ENCODE peak calls at places on chromosomes 16 and 17, in seven cellular contexts. D is prostate gland, B is HCT116, S is suprapubic skin, W is spleen, N is breast epithelium, X is transverse colon. O is an unnamed sample.

GRCh38 chr17:40486513-40487370 is 14.7 kb downstream of the TNS4 start:
- DNase-seq in N (no peak), D (no peak), B (peak; percentile 37), S (no peak), W (no peak), X (no peak), O (no peak)

GRCh38 chr16:83403751-83404150 is 404.0 kb upstream of the HSBP1 start:
- DNase-seq in D (no peak), S (no peak), B (no peak), X (no peak), N (no peak), W (no peak), O (no peak)

GRCh38 chr16:89026121-89026612 is 49.2 kb upstream of the CBFA2T3 start:
- DNase-seq in B (peak; percentile 64), X (no peak), N (no peak), W (peak; percentile 40), S (peak; percentile 15), D (no peak), O (no peak)

GRCh38 chr17:82605939-82606600 is 42.2 kb downstream of the WDR45B start:
- DNase-seq in X (no peak), W (no peak), S (no peak), N (no peak), B (no peak), D (peak; percentile 48), O (no peak)

GRCh38 chr17:57160624-57161023 is 75.6 kb downstream of the AKAP1 start:
- DNase-seq in B (no peak), W (no peak), X (no peak), S (no peak), D (no peak), N (no peak), O (no peak)

GRCh38 chr17:28993013-28993600 is 12.7 kb downstream of the SEZ6 start:
- DNase-seq in D (no peak), W (no peak), B (no peak), S (no peak), N (no peak), X (no peak), O (no peak)

GRCh38 chr17:40341808-40342574 is 22.5 kb downstream of the GJD3 start:
- DNase-seq in D (peak; percentile 77), S (peak; percentile 93), W (peak; percentile 93), B (no peak), X (peak; percentile 86), N (peak; percentile 68), O (peak; percentile 81)

GRCh38 chr16:52071101-52071500 is 475.8 kb downstream of the TOX3 start:
- DNase-seq in D (no peak), N (no peak), X (no peak), W (no peak), S (no peak), B (no peak), O (no peak)

GRCh38 chr17:82943751-82944150 is 103.9 kb upstream of the ZNF750 start:
- DNase-seq in B (no peak), W (peak; percentile 45), X (no peak), S (no peak), N (no peak), D (no peak), O (no peak)

GRCh38 chr17:67605259-67605912 is 112.3 kb upstream of the NOL11 start:
- DNase-seq in B (no peak), S (no peak), D (no peak), W (no peak), X (no peak), N (no peak), O (peak; percentile 75)

GRCh38 chr16:57084996-57085395 is 7.4 kb upstream of the CPNE2 start:
- DNase-seq in W (no peak), B (no peak), X (no peak), N (no peak), S (no peak), D (no peak), O (no peak)

DNA sequence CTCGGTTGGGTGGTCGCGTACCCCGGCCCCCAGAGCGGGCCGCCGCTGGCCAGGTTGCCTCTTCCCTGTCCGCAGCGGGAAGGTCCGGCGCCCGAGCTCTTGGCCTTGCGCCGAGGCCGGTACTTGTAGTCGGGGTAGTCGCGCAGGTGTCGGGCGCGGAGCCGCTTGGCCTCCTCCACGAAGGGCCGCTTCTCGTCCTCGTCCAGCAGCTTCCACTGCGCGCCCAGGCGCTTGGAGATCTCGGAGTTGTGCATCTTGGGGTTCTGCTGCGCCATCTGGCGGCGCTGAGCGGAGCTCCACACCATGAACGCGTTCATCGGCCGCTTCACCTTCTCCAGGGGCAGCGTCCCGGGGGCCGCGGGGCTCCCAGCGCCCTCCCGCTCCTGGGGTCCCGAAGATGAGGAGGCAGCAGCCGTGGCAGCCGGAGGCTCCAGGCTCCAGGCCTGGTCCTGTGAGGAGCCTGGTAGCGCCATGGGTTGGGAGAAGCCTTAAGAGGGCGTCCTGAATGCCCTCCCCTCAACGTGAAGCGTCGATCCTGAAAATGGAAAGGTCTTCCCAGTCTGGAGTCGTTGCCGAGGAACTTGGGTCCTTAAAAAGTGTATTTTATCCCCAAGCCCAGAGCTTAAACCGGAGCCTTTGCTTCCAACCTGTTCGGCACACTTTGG is 558 bp downstream of the SOX15 start:
- DNase-seq in S (peak; percentile 91), N (peak; percentile 79), W (peak; percentile 93), B (no peak), X (peak; percentile 81), D (peak; percentile 86), O (peak; percentile 86)
- TF ChIP-seq POLR2AphosphoS5 in S (no peak), N (peak; percentile 44), W (peak; percentile 74), B (no peak), X (peak; percentile 53), D (peak; percentile 75), O (peak; percentile 37)

GRCh38 chr16:20766294-20766693 is 2.5 kb downstream of the ACSM3 start:
- DNase-seq in W (no peak), D (no peak), N (no peak), S (no peak), B (no peak), X (no peak), O (no peak)

GRCh38 chr16:20762404-20763123 is 1.2 kb upstream of the ACSM3 start:
- DNase-seq in N (no peak), W (no peak), B (no peak), X (no peak), S (no peak), D (no peak), O (no peak)

GRCh38 chr16:20761175-20761574 is 2.6 kb upstream of the ACSM3 start:
- DNase-seq in N (no peak), W (no peak), X (no peak), S (no peak), B (no peak), D (no peak), O (no peak)

GRCh38 chr16:20765732-20766131 is 1.9 kb downstream of the ACSM3 start:
- DNase-seq in D (no peak), S (no peak), W (no peak), B (no peak), X (no peak), N (no peak), O (no peak)

DNA sequence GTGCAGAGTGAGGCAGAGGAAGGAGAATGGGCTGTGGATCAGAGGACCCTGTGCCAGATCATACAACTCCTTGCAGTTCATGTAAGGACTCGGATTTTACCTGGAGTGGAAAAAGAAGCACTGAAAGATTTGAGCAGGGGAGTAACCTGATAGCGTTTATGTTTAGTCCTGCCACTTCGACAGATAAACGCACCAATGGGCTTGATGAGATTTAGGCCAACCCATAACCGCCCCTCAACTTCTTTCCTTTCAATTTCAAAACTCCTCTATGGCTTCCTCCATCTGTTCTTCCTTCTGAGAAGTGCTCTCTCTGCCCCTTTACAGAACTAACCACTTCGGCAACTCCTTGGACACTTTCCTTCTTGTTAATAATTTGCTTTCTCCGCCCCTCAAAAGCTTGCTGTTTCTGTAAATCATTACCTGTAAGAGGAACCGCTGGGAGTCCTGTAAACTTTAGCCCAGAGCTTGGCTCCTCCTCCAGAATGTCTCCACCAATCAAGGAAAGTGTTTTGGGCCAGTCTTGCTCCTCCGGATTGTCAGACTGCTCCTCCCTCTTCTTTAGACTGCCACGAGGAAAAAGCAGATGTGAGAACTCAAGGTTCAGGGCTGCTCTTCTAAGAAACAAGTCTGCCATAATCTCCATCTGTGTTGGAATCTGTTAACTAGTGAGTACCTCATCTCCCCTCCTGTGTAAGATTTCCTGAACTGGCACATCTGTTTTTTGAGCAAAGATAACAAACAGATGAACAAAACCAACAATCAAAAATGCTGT is at the start of gene ACSM3:
- DNase-seq in D (peak; percentile 87), S (no peak), N (peak; percentile 68), W (peak; percentile 76), X (peak; percentile 82), B (peak; percentile 65), O (peak; percentile 78)
- TF ChIP-seq POLR2AphosphoS5 in D (peak; percentile 84), S (no peak), N (no peak), W (peak; percentile 31), X (peak; percentile 58), B (peak; percentile 19), O (peak; percentile 66)

DNA sequence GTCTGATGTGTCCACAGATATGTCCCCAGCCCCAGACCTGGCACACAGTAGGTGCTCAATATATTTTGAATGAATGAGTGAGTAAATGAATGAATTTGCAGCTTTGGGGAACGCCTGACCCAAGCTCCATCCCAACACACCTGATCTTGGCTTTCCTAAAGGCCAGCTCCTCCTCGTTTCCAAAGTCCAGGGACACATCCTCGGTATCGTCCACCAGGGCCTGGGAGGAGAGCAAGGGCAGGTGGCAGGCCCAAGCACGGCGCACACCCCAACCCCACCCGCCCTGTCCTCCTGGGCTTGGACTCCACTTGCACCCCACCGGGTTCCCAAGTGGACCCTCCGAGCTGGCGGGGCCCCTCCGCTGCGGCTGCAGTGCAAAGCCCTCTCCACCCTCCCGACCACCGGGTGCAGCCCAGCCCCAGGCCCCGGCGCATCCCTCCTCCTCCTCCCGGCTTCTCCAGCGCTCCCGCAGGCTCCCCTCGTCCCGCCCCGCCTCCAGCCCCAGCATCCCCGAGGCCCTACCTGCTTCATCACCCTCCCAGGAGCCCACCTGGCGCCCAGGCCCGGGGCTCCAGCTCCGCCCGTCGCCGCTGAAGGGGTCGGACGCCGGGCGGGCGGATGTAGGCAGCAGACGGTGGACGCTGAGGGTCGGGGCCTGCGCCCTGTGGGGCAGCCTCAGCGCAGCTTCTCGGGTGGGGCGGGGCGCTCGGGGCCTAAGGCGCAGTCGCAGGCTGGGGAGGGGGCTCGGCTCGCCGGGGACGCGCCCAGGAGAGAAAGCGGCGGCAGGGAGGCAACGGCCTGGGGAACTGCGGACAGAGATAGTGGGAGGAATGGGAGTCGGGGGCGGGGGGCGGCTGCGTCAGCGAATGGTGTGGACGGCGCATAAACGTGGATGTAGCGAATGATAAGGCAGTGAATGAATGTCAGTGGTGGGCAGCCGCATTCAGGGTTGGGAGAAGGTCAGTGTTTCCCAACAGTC is at the start of gene TVP23A:
- DNase-seq in S (no peak), N (no peak), X (no peak), W (no peak), D (no peak), B (no peak), O (no peak)
- TF ChIP-seq POLR2AphosphoS5 in S (no peak), N (no peak), X (no peak), W (no peak), D (no peak), B (no peak), O (no peak)

GRCh38 chr16:87860553-87861299 is 8.6 kb downstream of the SLC7A5 start:
- DNase-seq in N (no peak), W (peak; percentile 70), B (no peak), S (no peak), X (no peak), D (no peak), O (no peak)

DNA sequence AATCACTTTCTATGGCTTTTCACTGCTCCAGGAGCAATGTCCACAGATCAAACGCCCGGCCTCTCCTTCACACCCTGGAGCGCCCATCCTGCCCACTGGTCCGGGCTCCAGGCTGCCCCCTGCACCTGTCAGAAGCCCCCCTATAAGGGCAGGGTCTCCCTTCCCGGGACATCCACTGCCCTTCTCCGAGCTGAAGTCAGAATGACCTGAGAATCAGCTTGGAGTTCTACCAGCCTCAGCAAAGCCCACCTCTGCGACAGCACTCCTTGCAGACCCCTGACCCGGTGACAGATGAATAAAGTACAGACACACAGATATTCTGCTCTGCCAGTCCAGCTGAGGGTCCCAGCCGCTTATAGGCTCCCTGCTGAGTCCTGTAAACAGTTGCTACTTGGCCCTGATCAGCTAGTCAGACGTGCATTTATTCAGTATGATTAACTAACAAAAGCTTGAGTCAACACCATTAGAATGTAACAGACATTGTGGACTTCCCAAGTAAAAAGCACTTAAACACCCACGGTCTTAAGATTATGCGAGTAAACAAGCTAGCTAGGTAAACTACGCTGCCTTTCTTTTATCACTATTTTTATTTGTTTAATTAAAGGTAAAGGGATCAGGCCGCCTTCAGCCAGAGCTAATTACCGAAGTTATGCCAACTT is 4.8 kb downstream of the SLC7A5 start:
- DNase-seq in B (no peak), S (no peak), N (no peak), W (no peak), D (no peak), X (no peak), O (no peak)
- TF ChIP-seq POLR2AphosphoS5 in B (no peak), S (no peak), N (no peak), W (no peak), D (peak; percentile 33), X (no peak), O (no peak)

O was measured in stomach.